ENCODE peak calls at places on chromosomes 6 and 20, in six cellular contexts. M, J, E, H, D and B are unnamed samples.

GRCh38 chr6:40247516-40248115 is 313.4 kb upstream of the MOCS1 start:
- DNase-seq in M (no peak), J (no peak), E (no peak), H (no peak), D (no peak), B (no peak)

GRCh38 chr20:45791668-45792512 is at the start of the genes DNTTIP1 and WFDC3:
- DNase-seq in M (peak), J (peak), E (peak), H (peak), D (peak), B (peak)

GRCh38 chr20:32539063-32539816 is 45.9 kb downstream of the NOL4L start:
- DNase-seq in M (no peak), J (no peak), E (no peak), H (peak), D (no peak), B (no peak)

GRCh38 chr6:24718449-24719124 is 367 bp downstream of the C6orf62 start:
- DNase-seq in M (no peak), J (no peak), E (no peak), H (no peak), D (no peak), B (no peak)

GRCh38 chr20:9392892-9393857 is 121.2 kb upstream of the LAMP5 start:
- DNase-seq in M (peak), J (no peak), E (peak), H (peak), D (peak), B (no peak)

GRCh38 chr6:112622036-112622435 is 274.9 kb downstream of the RFPL4B start:
- DNase-seq in M (no peak), J (no peak), E (no peak), H (no peak), D (no peak), B (no peak)

GRCh38 chr6:149075616-149076354 is 241.7 kb upstream of the TAB2 start:
- DNase-seq in M (no peak), J (no peak), E (no peak), H (no peak), D (no peak), B (no peak)

GRCh38 chr20:61531553-61532345 is 279.7 kb downstream of the CDH4 start:
- DNase-seq in M (no peak), J (no peak), E (no peak), H (no peak), D (no peak), B (no peak)

GRCh38 chr6:42978487-42978792 is 541 bp downstream of the PEX6 start:
- DNase-seq in M (no peak), J (no peak), E (no peak), H (peak), D (peak), B (no peak)

GRCh38 chr20:63946986-63947637 is 9.1 kb downstream of the UCKL1 start:
- DNase-seq in M (no peak), J (no peak), E (no peak), H (no peak), D (no peak), B (no peak)

GRCh38 chr6:89530982-89531381 is 98.0 kb downstream of the ANKRD6 start:
- DNase-seq in M (no peak), J (no peak), E (no peak), H (no peak), D (no peak), B (no peak)

GRCh38 chr6:160276126-160276525 is 17.5 kb upstream of the SLC22A2 start:
- DNase-seq in M (no peak), J (peak), E (no peak), H (no peak), D (no peak), B (no peak)

GRCh38 chr6:103273048-103273447 is 1586.7 kb downstream of the HACE1 start:
- DNase-seq in M (no peak), J (no peak), E (no peak), H (no peak), D (no peak), B (no peak)

GRCh38 chr20:47453167-47453782 is 48.4 kb upstream of the NCOA3 start:
- DNase-seq in M (no peak), J (no peak), E (no peak), H (peak), D (no peak), B (no peak)

GRCh38 chr6:17405944-17406245 is 12.5 kb downstream of the CAP2 start:
- DNase-seq in M (no peak), J (no peak), E (no peak), H (peak), D (no peak), B (no peak)

GRCh38 chr20:53124075-53124532 is 151.9 kb downstream of the TSHZ2 start:
- DNase-seq in M (peak), J (no peak), E (no peak), H (no peak), D (peak), B (peak)

GRCh38 chr20:31497838-31498540 is 16.3 kb upstream of the HM13 start:
- DNase-seq in M (no peak), J (no peak), E (no peak), H (no peak), D (peak), B (no peak)

GRCh38 chr20:745683-746301 is 22.5 kb downstream of the SLC52A3 start:
- DNase-seq in M (no peak), J (no peak), E (no peak), H (no peak), D (no peak), B (no peak)

GRCh38 chr6:63897952-63898351 is 262.4 kb downstream of the PHF3 start:
- DNase-seq in M (no peak), J (no peak), E (no peak), H (no peak), D (no peak), B (no peak)

GRCh38 chr6:103674790-103675189 is 1184.9 kb downstream of the HACE1 start:
- DNase-seq in M (no peak), J (no peak), E (no peak), H (no peak), D (no peak), B (no peak)

GRCh38 chr6:1297746-1298145 is 14.2 kb upstream of the FOXQ1 start:
- DNase-seq in M (no peak), J (peak), E (no peak), H (no peak), D (no peak), B (no peak)

GRCh38 chr6:121408321-121408720 is 27.1 kb upstream of the GJA1 start:
- DNase-seq in M (no peak), J (no peak), E (no peak), H (no peak), D (no peak), B (no peak)

GRCh38 chr6:75196051-75196743 is 9.7 kb downstream of the COL12A1 start:
- DNase-seq in M (no peak), J (no peak), E (no peak), H (no peak), D (no peak), B (no peak)

GRCh38 chr6:34692280-34692679 is 4.3 kb downstream of the ILRUN start:
- DNase-seq in M (no peak), J (no peak), E (no peak), H (no peak), D (no peak), B (no peak)

GRCh38 chr20:36097331-36097730 is 57.2 kb upstream of the EPB41L1 start:
- DNase-seq in M (no peak), J (no peak), E (no peak), H (peak), D (no peak), B (no peak)

GRCh38 chr20:53331151-53331973 is 262.3 kb downstream of the ZNF217 start:
- DNase-seq in M (peak), J (no peak), E (no peak), H (no peak), D (no peak), B (no peak)

GRCh38 chr20:51335329-51335841 is 207.1 kb downstream of the NFATC2 start:
- DNase-seq in M (no peak), J (no peak), E (no peak), H (no peak), D (no peak), B (no peak)

GRCh38 chr6:170471458-170471857 is 81.6 kb downstream of the PSMB1 start:
- DNase-seq in M (no peak), J (no peak), E (no peak), H (no peak), D (no peak), B (no peak)

GRCh38 chr20:54255157-54255556 is 47.3 kb downstream of the PFDN4 start:
- DNase-seq in M (no peak), J (no peak), E (no peak), H (no peak), D (no peak), B (no peak)

GRCh38 chr6:53130891-53131290 is 17.8 kb downstream of the GCM1 start:
- DNase-seq in M (no peak), J (no peak), E (no peak), H (no peak), D (no peak), B (no peak)

GRCh38 chr20:18692453-18692852 is 104.6 kb downstream of the DTD1 start:
- DNase-seq in M (no peak), J (no peak), E (no peak), H (no peak), D (no peak), B (no peak)

GRCh38 chr6:87918461-87918941 is 129.1 kb upstream of the SPACA1 start:
- DNase-seq in M (no peak), J (no peak), E (no peak), H (no peak), D (no peak), B (no peak)

GRCh38 chr20:38150595-38151170 is 14.4 kb downstream of the TGM2 start:
- DNase-seq in M (no peak), J (no peak), E (no peak), H (no peak), D (no peak), B (no peak)

GRCh38 chr6:125748534-125749111 is 809 bp upstream of the HEY2 start:
- DNase-seq in M (peak), J (no peak), E (no peak), H (no peak), D (no peak), B (no peak)

GRCh38 chr6:108838101-108838717 is 10.0 kb upstream of the ARMC2 start:
- DNase-seq in M (no peak), J (no peak), E (no peak), H (no peak), D (no peak), B (no peak)

GRCh38 chr20:46811328-46812084 is 83.1 kb upstream of the EYA2 start:
- DNase-seq in M (no peak), J (no peak), E (no peak), H (no peak), D (no peak), B (no peak)

GRCh38 chr6:140078552-140079126 is 704.2 kb upstream of the CITED2 start:
- DNase-seq in M (no peak), J (no peak), E (no peak), H (no peak), D (no peak), B (no peak)
- TF ChIP-seq EP300 in M (no peak), J (no peak), E (no peak), H (no peak), D (no peak), B (no peak)

GRCh38 chr6:128364766-128365519 is 155.5 kb downstream of the PTPRK start:
- DNase-seq in M (no peak), J (no peak), E (no peak), H (no peak), D (no peak), B (no peak)

GRCh38 chr6:128363020-128363419 is 157.4 kb downstream of the PTPRK start:
- DNase-seq in M (no peak), J (no peak), E (no peak), H (no peak), D (no peak), B (no peak)

GRCh38 chr6:128367437-128367836 is 153.0 kb downstream of the PTPRK start:
- DNase-seq in M (no peak), J (no peak), E (no peak), H (no peak), D (no peak), B (no peak)

GRCh38 chr6:128363424-128363823 is 157.0 kb downstream of the PTPRK start:
- DNase-seq in M (no peak), J (no peak), E (no peak), H (no peak), D (no peak), B (no peak)

DNA sequence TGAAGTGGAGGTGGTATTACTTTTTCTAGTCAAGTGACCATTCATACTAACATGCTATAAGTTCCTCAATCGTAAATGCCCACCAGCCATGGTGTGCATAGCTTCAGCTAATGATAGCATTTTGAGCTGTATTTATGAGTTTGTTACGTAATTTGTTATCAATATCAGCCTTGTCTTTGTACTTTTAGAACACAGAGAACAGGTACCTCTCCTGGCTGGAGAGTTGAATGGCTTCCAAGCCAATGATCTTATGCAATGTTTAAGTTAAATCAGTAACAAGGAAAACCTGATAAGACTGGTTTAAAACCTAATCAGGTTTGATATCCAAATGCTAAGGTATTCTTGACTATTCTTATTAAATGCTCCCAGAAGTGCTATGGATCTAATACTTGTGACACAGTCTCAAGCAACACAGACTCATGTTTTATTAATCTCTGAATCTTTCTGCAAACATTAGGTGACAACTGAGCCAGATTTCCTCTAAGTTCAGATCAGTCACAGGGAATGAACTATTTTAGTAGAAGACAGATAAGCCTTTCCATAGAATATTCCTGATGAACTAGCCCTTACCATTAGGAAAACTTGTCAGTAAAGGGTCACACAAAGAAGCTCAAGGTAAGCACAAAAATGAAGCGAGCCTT is 154.8 kb downstream of the PTPRK start:
- DNase-seq in M (no peak), J (no peak), E (peak), H (peak), D (no peak), B (no peak)
- TF ChIP-seq EP300 in M (no peak), J (no peak), E (no peak), H (no peak), D (no peak), B (no peak)

DNA sequence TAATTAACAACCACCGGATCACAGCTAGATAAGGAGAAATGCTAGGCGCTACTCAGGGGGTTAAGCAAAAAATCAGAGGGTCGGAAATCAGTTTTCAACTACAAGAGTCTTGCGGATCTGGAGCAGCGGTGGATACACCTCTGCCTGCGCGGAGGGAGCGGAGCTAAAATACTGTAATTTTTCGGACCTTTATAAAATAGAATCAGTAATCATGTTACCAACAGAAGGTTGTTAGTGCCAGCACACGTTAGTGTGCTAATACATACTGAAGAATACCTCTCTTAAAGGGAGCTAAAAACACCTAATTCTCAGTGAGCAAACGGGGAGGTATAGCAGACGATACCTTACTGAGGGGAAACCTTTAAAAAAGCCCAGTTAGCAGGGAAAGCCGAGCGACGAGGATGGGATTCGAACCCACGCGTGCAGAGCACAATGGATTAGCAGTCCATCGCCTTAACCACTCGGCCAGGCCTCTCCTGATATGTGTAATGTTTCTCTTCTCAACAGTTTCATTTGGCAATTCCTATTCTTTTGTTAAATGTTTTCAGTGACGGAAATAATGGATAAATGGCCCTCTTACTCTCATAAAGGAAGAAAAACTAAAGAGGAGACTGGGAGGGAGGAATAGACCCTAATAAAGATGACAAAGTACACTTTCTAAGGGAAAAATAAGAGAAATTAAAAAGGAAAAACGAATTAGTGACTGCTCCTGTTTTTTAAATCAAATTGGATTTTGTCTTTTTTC is 59.7 kb upstream of the BTN3A2 start:
- DNase-seq in M (peak), J (no peak), E (peak), H (peak), D (peak), B (no peak)
- TF ChIP-seq EP300 in M (no peak), J (no peak), E (no peak), H (no peak), D (no peak), B (no peak)

GRCh38 chr6:13319891-13320564 is 8.3 kb downstream of the TBC1D7 start:
- DNase-seq in M (no peak), J (peak), E (no peak), H (no peak), D (no peak), B (no peak)
- TF ChIP-seq EP300 in M (no peak), J (no peak), E (no peak), H (no peak), D (no peak), B (no peak)

GRCh38 chr6:6701864-6702263 is 113.3 kb downstream of the LY86 start:
- DNase-seq in M (no peak), J (no peak), E (no peak), H (peak), D (no peak), B (no peak)

GRCh38 chr6:6700871-6701270 is 112.4 kb downstream of the LY86 start:
- DNase-seq in M (no peak), J (no peak), E (no peak), H (no peak), D (no peak), B (no peak)

GRCh38 chr6:6697620-6698019 is 109.1 kb downstream of the LY86 start:
- DNase-seq in M (no peak), J (no peak), E (no peak), H (peak), D (no peak), B (no peak)

GRCh38 chr6:6700421-6700820 is 111.9 kb downstream of the LY86 start:
- DNase-seq in M (no peak), J (no peak), E (no peak), H (no peak), D (no peak), B (no peak)

DNA sequence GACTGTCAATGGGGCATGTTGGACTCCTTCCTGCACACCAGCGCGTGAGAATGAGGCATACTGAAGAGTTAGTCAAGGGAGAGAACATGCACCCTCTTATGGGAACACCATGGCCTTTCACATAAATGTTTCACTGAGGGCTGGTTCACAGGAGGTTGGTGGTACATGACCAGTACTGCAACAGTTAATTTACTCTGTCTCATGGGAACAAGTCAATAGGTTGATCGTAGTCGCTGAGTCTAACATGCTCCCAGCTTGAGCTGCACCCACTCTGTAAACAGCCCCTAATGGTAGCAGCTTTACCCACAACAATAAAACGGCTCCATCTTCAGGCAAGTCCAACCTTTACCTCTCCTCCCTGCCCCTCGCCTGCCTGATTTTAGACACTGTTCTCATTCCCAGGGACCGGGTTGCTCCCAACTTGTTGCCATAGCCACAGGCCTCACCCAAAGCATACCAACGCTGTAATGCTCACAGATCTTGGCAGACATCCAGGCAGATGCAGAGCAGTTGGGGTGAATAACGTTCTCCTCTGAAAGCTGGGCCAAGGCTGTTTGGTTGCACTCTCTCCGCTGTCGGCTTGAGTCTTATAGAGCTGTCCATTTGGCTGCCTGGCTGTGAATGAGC is 111.3 kb downstream of the LY86 start:
- DNase-seq in M (peak), J (no peak), E (peak), H (peak), D (peak), B (peak)
- TF ChIP-seq EP300 in M (no peak), J (no peak), E (no peak), H (peak), D (no peak), B (no peak)

GRCh38 chr6:2839982-2840793 is 1.5 kb downstream of the SERPINB1 start:
- DNase-seq in M (no peak), J (peak), E (no peak), H (no peak), D (no peak), B (no peak)

GRCh38 chr6:2843138-2843740 is 1.6 kb upstream of the SERPINB1 start:
- DNase-seq in M (no peak), J (peak), E (no peak), H (no peak), D (no peak), B (no peak)

GRCh38 chr6:2842139-2842552 is 483 bp upstream of the SERPINB1 start:
- DNase-seq in M (no peak), J (peak), E (no peak), H (no peak), D (no peak), B (no peak)

GRCh38 chr6:2840794-2841061 is 935 bp downstream of the SERPINB1 start:
- DNase-seq in M (no peak), J (no peak), E (no peak), H (no peak), D (no peak), B (no peak)

GRCh38 chr6:2841264-2842138 is at the start of gene SERPINB1:
- DNase-seq in M (peak), J (peak), E (peak), H (peak), D (peak), B (peak)
- TF ChIP-seq EP300 in M (peak), J (peak), E (peak), H (peak), D (peak), B (no peak)